ENCODE peak calls at places on chromosomes 1 and 21, in seven cellular contexts. One of them, this sample, is unnamed.

GRCh38 chr21:36641886-36642285 is 57.0 kb upstream of the SIM2 start:
- DNase-seq in fibroblast of lung: no peak
- DNase-seq in LoVo: no peak
- DNase-seq in germinal center: no peak
- DNase-seq in ACHN: no peak
- DNase-seq in epithelial cell of esophagus: no peak
- DNase-seq in anterior cingulate cortex: no peak
- DNase-seq in this sample: no peak

GRCh38 chr21:16013570-16013969 is 283.8 kb downstream of the USP25 start:
- DNase-seq in LoVo: no peak
- DNase-seq in germinal center: no peak
- DNase-seq in ACHN: no peak
- DNase-seq in fibroblast of lung: no peak
- DNase-seq in anterior cingulate cortex: no peak
- DNase-seq in epithelial cell of esophagus: no peak
- DNase-seq in this sample: no peak

GRCh38 chr21:44391345-44392091 is 38.1 kb downstream of the TRPM2 start:
- DNase-seq in germinal center: no peak
- DNase-seq in anterior cingulate cortex: no peak
- DNase-seq in epithelial cell of esophagus: no peak
- DNase-seq in fibroblast of lung: no peak
- DNase-seq in ACHN: no peak
- DNase-seq in LoVo: no peak
- DNase-seq in this sample: no peak

GRCh38 chr1:25999419-25999818 is 1.6 kb upstream of the PAFAH2 start:
- DNase-seq in epithelial cell of esophagus: no peak
- DNase-seq in ACHN: no peak
- DNase-seq in fibroblast of lung: no peak
- DNase-seq in LoVo: no peak
- DNase-seq in anterior cingulate cortex: no peak
- DNase-seq in germinal center: no peak
- DNase-seq in this sample: no peak

GRCh38 chr1:156126701-156127534 is 12.4 kb downstream of the LMNA start:
- DNase-seq in germinal center: no peak
- DNase-seq in anterior cingulate cortex: no peak
- DNase-seq in fibroblast of lung: peak
- DNase-seq in LoVo: peak
- DNase-seq in epithelial cell of esophagus: peak
- DNase-seq in ACHN: peak
- DNase-seq in this sample: no peak

GRCh38 chr1:43660355-43660754 is 10.4 kb downstream of the KDM4A start:
- DNase-seq in LoVo: no peak
- DNase-seq in anterior cingulate cortex: no peak
- DNase-seq in epithelial cell of esophagus: no peak
- DNase-seq in fibroblast of lung: no peak
- DNase-seq in germinal center: no peak
- DNase-seq in ACHN: no peak
- DNase-seq in this sample: no peak

GRCh38 chr1:203686091-203686632 is 59.5 kb downstream of the ATP2B4 start:
- DNase-seq in fibroblast of lung: peak
- DNase-seq in anterior cingulate cortex: no peak
- DNase-seq in epithelial cell of esophagus: no peak
- DNase-seq in germinal center: no peak
- DNase-seq in LoVo: no peak
- DNase-seq in ACHN: no peak
- DNase-seq in this sample: no peak

GRCh38 chr1:227949341-227949921 is 1.7 kb upstream of the WNT9A start:
- DNase-seq in fibroblast of lung: no peak
- DNase-seq in epithelial cell of esophagus: no peak
- DNase-seq in LoVo: no peak
- DNase-seq in ACHN: no peak
- DNase-seq in anterior cingulate cortex: no peak
- DNase-seq in germinal center: no peak
- DNase-seq in this sample: no peak

GRCh38 chr1:165898837-165899236 is 71.4 kb downstream of the UCK2 start:
- DNase-seq in ACHN: peak
- DNase-seq in epithelial cell of esophagus: peak
- DNase-seq in anterior cingulate cortex: no peak
- DNase-seq in germinal center: no peak
- DNase-seq in fibroblast of lung: peak
- DNase-seq in LoVo: no peak
- DNase-seq in this sample: no peak

GRCh38 chr1:35656148-35656862 is 15.0 kb upstream of the PSMB2 start:
- DNase-seq in LoVo: no peak
- DNase-seq in anterior cingulate cortex: no peak
- DNase-seq in fibroblast of lung: peak
- DNase-seq in germinal center: no peak
- DNase-seq in ACHN: no peak
- DNase-seq in epithelial cell of esophagus: no peak
- DNase-seq in this sample: no peak

GRCh38 chr21:36388835-36389234 is 3.6 kb downstream of the CHAF1B start:
- DNase-seq in fibroblast of lung: peak
- DNase-seq in LoVo: no peak
- DNase-seq in epithelial cell of esophagus: peak
- DNase-seq in ACHN: no peak
- DNase-seq in germinal center: no peak
- DNase-seq in anterior cingulate cortex: peak
- DNase-seq in this sample: no peak

GRCh38 chr1:156115514-156116374 is 1.2 kb downstream of the LMNA start:
- DNase-seq in LoVo: peak
- DNase-seq in anterior cingulate cortex: peak
- DNase-seq in ACHN: peak
- DNase-seq in germinal center: no peak
- DNase-seq in fibroblast of lung: peak
- DNase-seq in epithelial cell of esophagus: peak
- DNase-seq in this sample: no peak

GRCh38 chr1:114750780-114751179 is 7.0 kb downstream of the CSDE1 start:
- DNase-seq in epithelial cell of esophagus: peak
- DNase-seq in LoVo: no peak
- DNase-seq in fibroblast of lung: no peak
- DNase-seq in anterior cingulate cortex: no peak
- DNase-seq in ACHN: no peak
- DNase-seq in germinal center: no peak
- DNase-seq in this sample: no peak

GRCh38 chr1:108692724-108693655 is 880 bp downstream of the PRPF38B start:
- DNase-seq in ACHN: peak
- DNase-seq in LoVo: peak
- DNase-seq in epithelial cell of esophagus: peak
- DNase-seq in anterior cingulate cortex: no peak
- DNase-seq in germinal center: peak
- DNase-seq in fibroblast of lung: peak
- DNase-seq in this sample: peak

GRCh38 chr1:184027751-184028682 is 9.5 kb downstream of the COLGALT2 start:
- DNase-seq in LoVo: no peak
- DNase-seq in epithelial cell of esophagus: no peak
- DNase-seq in ACHN: no peak
- DNase-seq in anterior cingulate cortex: no peak
- DNase-seq in fibroblast of lung: no peak
- DNase-seq in germinal center: no peak
- DNase-seq in this sample: no peak

GRCh38 chr1:26275580-26276431 is 4.1 kb upstream of the SH3BGRL3 start:
- DNase-seq in anterior cingulate cortex: peak
- DNase-seq in fibroblast of lung: peak
- DNase-seq in ACHN: peak
- DNase-seq in epithelial cell of esophagus: peak
- DNase-seq in germinal center: peak
- DNase-seq in LoVo: peak
- DNase-seq in this sample: peak

GRCh38 chr21:17560377-17560776 is 47.5 kb downstream of the CXADR start:
- DNase-seq in epithelial cell of esophagus: no peak
- DNase-seq in fibroblast of lung: no peak
- DNase-seq in ACHN: no peak
- DNase-seq in germinal center: no peak
- DNase-seq in anterior cingulate cortex: no peak
- DNase-seq in LoVo: no peak
- DNase-seq in this sample: no peak

GRCh38 chr1:31583995-31584868 is 7.9 kb downstream of the TINAGL1 start:
- DNase-seq in ACHN: no peak
- DNase-seq in fibroblast of lung: peak
- DNase-seq in epithelial cell of esophagus: no peak
- DNase-seq in anterior cingulate cortex: peak
- DNase-seq in germinal center: no peak
- DNase-seq in LoVo: no peak
- DNase-seq in this sample: peak

GRCh38 chr21:21205604-21206003 is 207.4 kb downstream of the NCAM2 start:
- DNase-seq in germinal center: no peak
- DNase-seq in anterior cingulate cortex: no peak
- DNase-seq in epithelial cell of esophagus: no peak
- DNase-seq in ACHN: no peak
- DNase-seq in fibroblast of lung: no peak
- DNase-seq in LoVo: no peak
- DNase-seq in this sample: no peak

GRCh38 chr1:4149281-4149680 is 249.2 kb upstream of the C1orf174 start:
- DNase-seq in LoVo: no peak
- DNase-seq in germinal center: no peak
- DNase-seq in ACHN: no peak
- DNase-seq in fibroblast of lung: no peak
- DNase-seq in epithelial cell of esophagus: no peak
- DNase-seq in anterior cingulate cortex: no peak
- DNase-seq in this sample: no peak

GRCh38 chr1:242651817-242652216 is 127.3 kb upstream of the PLD5 start:
- DNase-seq in ACHN: peak
- DNase-seq in epithelial cell of esophagus: no peak
- DNase-seq in germinal center: no peak
- DNase-seq in fibroblast of lung: no peak
- DNase-seq in LoVo: no peak
- DNase-seq in anterior cingulate cortex: no peak
- DNase-seq in this sample: no peak

GRCh38 chr1:150557065-150557600 is 7.9 kb downstream of the ADAMTSL4 start:
- DNase-seq in germinal center: no peak
- DNase-seq in fibroblast of lung: no peak
- DNase-seq in ACHN: no peak
- DNase-seq in anterior cingulate cortex: no peak
- DNase-seq in LoVo: no peak
- DNase-seq in epithelial cell of esophagus: no peak
- DNase-seq in this sample: no peak

GRCh38 chr1:6538958-6539357 is 15.4 kb downstream of the NOL9 start:
- DNase-seq in fibroblast of lung: peak
- DNase-seq in anterior cingulate cortex: no peak
- DNase-seq in ACHN: no peak
- DNase-seq in germinal center: no peak
- DNase-seq in epithelial cell of esophagus: no peak
- DNase-seq in LoVo: no peak
- DNase-seq in this sample: no peak

GRCh38 chr1:1013105-1013921 is at the start of gene ISG15:
- DNase-seq in germinal center: peak
- DNase-seq in anterior cingulate cortex: peak
- DNase-seq in LoVo: peak
- DNase-seq in fibroblast of lung: peak
- DNase-seq in epithelial cell of esophagus: peak
- DNase-seq in ACHN: peak
- DNase-seq in this sample: peak

GRCh38 chr1:19799877-19800804 is at the start of gene TMCO4:
- DNase-seq in fibroblast of lung: peak
- DNase-seq in LoVo: peak
- DNase-seq in anterior cingulate cortex: no peak
- DNase-seq in germinal center: peak
- DNase-seq in epithelial cell of esophagus: peak
- DNase-seq in ACHN: peak
- DNase-seq in this sample: no peak

GRCh38 chr21:15841856-15842564 is 112.2 kb downstream of the USP25 start:
- DNase-seq in LoVo: no peak
- DNase-seq in anterior cingulate cortex: no peak
- DNase-seq in epithelial cell of esophagus: peak
- DNase-seq in ACHN: peak
- DNase-seq in germinal center: no peak
- DNase-seq in fibroblast of lung: peak
- DNase-seq in this sample: no peak

GRCh38 chr1:244214009-244214967 is 163.2 kb downstream of the ZBTB18 start:
- DNase-seq in LoVo: peak
- DNase-seq in epithelial cell of esophagus: peak
- DNase-seq in ACHN: peak
- DNase-seq in germinal center: no peak
- DNase-seq in fibroblast of lung: peak
- DNase-seq in anterior cingulate cortex: no peak
- DNase-seq in this sample: no peak

GRCh38 chr1:37701051-37701450 is 8.7 kb downstream of the CDCA8 start:
- DNase-seq in ACHN: no peak
- DNase-seq in LoVo: no peak
- DNase-seq in anterior cingulate cortex: no peak
- DNase-seq in fibroblast of lung: no peak
- DNase-seq in germinal center: no peak
- DNase-seq in epithelial cell of esophagus: no peak
- DNase-seq in this sample: no peak

This sample was measured in amygdala.